ENCODE peak calls at places on chromosomes 16 and 17, in eight cellular contexts. D, E, G, R, Z, C, U and J are unnamed samples. For H3K4me1, the result is how much of the 10 kb centered on the place peaks cover.

GRCh38 chr16:21663889-21664647 is at the start of gene OTOA:
- DNase-seq in D (no peak), E (no peak), G (no peak), R (peak), Z (no peak), C (no peak), U (no peak), J (peak)

GRCh38 chr17:70772761-70773160 is 603.4 kb downstream of the KCNJ2 start:
- DNase-seq in D (no peak), E (no peak), G (no peak), R (no peak), Z (no peak), C (no peak), U (no peak), J (no peak)

GRCh38 chr17:35653619-35654361 is 66.7 kb downstream of the AP2B1 start:
- DNase-seq in D (no peak), E (no peak), G (no peak), R (no peak), Z (no peak), C (no peak), U (no peak), J (no peak)

GRCh38 chr17:21573961-21574610 is 118.2 kb upstream of the KCNJ18 start:
- DNase-seq in D (peak), E (no peak), G (peak), R (peak), Z (no peak), C (peak), U (no peak), J (peak)

GRCh38 chr16:24253192-24253591 is 2.9 kb upstream of the CACNG3 start:
- DNase-seq in D (peak), E (peak), G (no peak), R (no peak), Z (peak), C (peak), U (no peak), J (peak)

GRCh38 chr16:68889508-68890150 is 46.3 kb downstream of the TANGO6 start:
- DNase-seq in D (no peak), E (no peak), G (no peak), R (no peak), Z (no peak), C (no peak), U (no peak), J (no peak)

GRCh38 chr16:27234603-27235002 is 31.3 kb downstream of the KDM8 start:
- DNase-seq in D (no peak), E (no peak), G (no peak), R (no peak), Z (no peak), C (peak), U (no peak), J (no peak)

GRCh38 chr16:30473231-30474061 is 904 bp downstream of the ITGAL start:
- DNase-seq in D (no peak), E (no peak), G (no peak), R (peak), Z (no peak), C (no peak), U (no peak), J (no peak)

GRCh38 chr16:28981517-28981916 is 3.3 kb upstream of the LAT start:
- DNase-seq in D (no peak), E (peak), G (no peak), R (no peak), Z (no peak), C (no peak), U (no peak), J (peak)

DNA sequence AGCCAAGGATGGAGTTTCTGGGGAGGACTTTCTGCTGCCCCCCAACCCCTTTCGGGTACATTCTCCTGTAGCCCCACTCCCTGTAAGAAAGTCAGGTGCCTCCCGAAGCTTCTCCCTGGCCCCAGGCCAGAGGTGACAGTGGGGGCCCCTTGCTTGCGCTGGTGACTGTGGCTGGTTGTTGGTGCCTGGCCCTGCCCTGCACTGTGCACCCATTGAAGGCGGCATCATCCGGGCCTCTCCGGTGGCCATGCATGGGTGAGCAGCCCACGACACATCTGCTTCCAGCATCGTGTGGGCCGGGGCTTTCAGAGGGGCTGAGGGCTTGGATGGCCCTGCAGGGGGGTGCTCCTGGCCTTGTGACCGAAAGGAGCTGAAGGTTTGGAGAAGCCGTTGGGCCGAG is 297.0 kb downstream of the SEC14L1 start:
- DNase-seq in D (no peak), E (no peak), G (no peak), R (peak), Z (no peak), C (no peak), U (no peak), J (no peak)
- H3K4me1 ChIP-seq in D (half or more), E (under half), G (half or more), R (half or more), Z (under half), C (half or more), U (under half), J (half or more)

GRCh38 chr17:45019177-45019711 is 32.2 kb downstream of the DCAKD start:
- DNase-seq in D (peak), E (peak), G (peak), R (peak), Z (no peak), C (peak), U (no peak), J (peak)
- TF ChIP-seq CTCF in D (no peak), E (peak), G (peak), R (peak), Z (peak), C (peak), U (no peak), J (peak)

GRCh38 chr17:48056246-48056745 is 8.1 kb downstream of the NFE2L1 start:
- DNase-seq in D (no peak), E (no peak), G (no peak), R (no peak), Z (no peak), C (peak), U (no peak), J (no peak)
- H3K4me3 ChIP-seq in D (no peak), E (no peak), G (no peak), R (no peak), Z (no peak), C (no peak), U (no peak), J (peak)

GRCh38 chr17:57980522-57980921 is 7.5 kb downstream of the VEZF1 start:
- DNase-seq in D (no peak), E (no peak), G (no peak), R (no peak), Z (no peak), C (no peak), U (no peak), J (no peak)

GRCh38 chr17:57979076-57979475 is 9.0 kb downstream of the VEZF1 start:
- DNase-seq in D (no peak), E (no peak), G (no peak), R (no peak), Z (no peak), C (no peak), U (no peak), J (no peak)

GRCh38 chr17:57972151-57972550 is 15.9 kb downstream of the VEZF1 start:
- DNase-seq in D (no peak), E (no peak), G (no peak), R (no peak), Z (no peak), C (no peak), U (no peak), J (peak)

GRCh38 chr17:57975044-57975443 is 13.0 kb downstream of the VEZF1 start:
- DNase-seq in D (peak), E (no peak), G (no peak), R (no peak), Z (no peak), C (no peak), U (no peak), J (no peak)

DNA sequence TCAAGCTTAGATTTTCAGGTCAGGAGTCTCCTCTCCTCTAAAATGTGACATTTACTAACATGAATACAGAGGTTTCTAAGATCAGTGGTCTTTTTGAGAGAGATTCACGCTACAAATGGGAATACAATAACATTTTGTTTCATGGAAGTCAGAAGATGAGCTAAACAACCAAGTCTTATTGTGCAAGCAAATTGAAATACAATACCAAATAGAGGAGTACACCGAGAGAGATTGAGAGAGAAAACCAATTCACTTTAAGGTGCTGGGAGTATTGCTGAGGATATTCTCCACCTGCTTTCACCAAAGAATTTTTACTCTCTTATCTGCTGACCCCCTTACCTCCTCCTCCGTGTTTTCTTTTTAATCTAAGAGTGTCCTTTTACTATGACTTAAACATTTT is 11.5 kb downstream of the VEZF1 start:
- DNase-seq in D (no peak), E (no peak), G (no peak), R (no peak), Z (no peak), C (no peak), U (no peak), J (no peak)
- H3K4me1 ChIP-seq in D (under half), E (under half), G (half or more), R (under half), Z (under half), C (under half), U (under half), J (under half)

GRCh38 chr17:49841548-49841947 is 6.3 kb downstream of the TAC4 start:
- DNase-seq in D (no peak), E (no peak), G (no peak), R (no peak), Z (no peak), C (no peak), U (no peak), J (no peak)
- TF ChIP-seq CTCF in D (no peak), E (peak), G (no peak), R (no peak), Z (peak), C (no peak), U (no peak), J (peak)

GRCh38 chr17:57566724-57567123 is 178.4 kb downstream of the CCDC182 start:
- DNase-seq in D (no peak), E (no peak), G (no peak), R (no peak), Z (no peak), C (no peak), U (no peak), J (peak)
- H3K4me3 ChIP-seq in D (no peak), E (no peak), G (no peak), R (no peak), Z (no peak), C (no peak), U (no peak), J (peak)